ENCODE peak calls at places on chromosomes 6 and 20, in six cellular contexts. L, E, N, R, O and B are unnamed samples.

GRCh38 chr6:42128460-42129359 is 13.7 kb downstream of the C6orf132 start:
- DNase-seq in L (no peak), E (no peak), N (no peak), R (no peak), O (no peak), B (no peak)

GRCh38 chr6:31479933-31480535 is 17.9 kb upstream of the MICB start:
- DNase-seq in L (no peak), E (no peak), N (no peak), R (no peak), O (no peak), B (no peak)

GRCh38 chr20:50560867-50561266 is 50.7 kb downstream of the PTPN1 start:
- DNase-seq in L (no peak), E (no peak), N (no peak), R (no peak), O (no peak), B (no peak)

GRCh38 chr20:884983-885952 is 30.9 kb downstream of the ANGPT4 start:
- DNase-seq in L (no peak), E (no peak), N (no peak), R (no peak), O (no peak), B (no peak)

GRCh38 chr6:41455818-41456217 is 90.4 kb upstream of the FOXP4 start:
- DNase-seq in L (no peak), E (no peak), N (no peak), R (no peak), O (no peak), B (no peak)

GRCh38 chr20:18006684-18007083 is 37.9 kb downstream of the MGME1 start:
- DNase-seq in L (no peak), E (no peak), N (no peak), R (no peak), O (no peak), B (no peak)

GRCh38 chr6:18493421-18493891 is 106.3 kb downstream of the RNF144B start:
- DNase-seq in L (no peak), E (no peak), N (peak), R (peak), O (no peak), B (no peak)

GRCh38 chr20:33372993-33373441 is 28.3 kb downstream of the CDK5RAP1 start:
- DNase-seq in L (no peak), E (no peak), N (no peak), R (no peak), O (no peak), B (no peak)

GRCh38 chr6:152184573-152185157 is 377.2 kb downstream of the ESR1 start:
- DNase-seq in L (no peak), E (no peak), N (no peak), R (no peak), O (no peak), B (no peak)

GRCh38 chr6:20013485-20013884 is 176.3 kb downstream of the ID4 start:
- DNase-seq in L (no peak), E (no peak), N (no peak), R (no peak), O (no peak), B (no peak)

GRCh38 chr6:142845624-142846458 is 99.1 kb downstream of the HIVEP2 start:
- DNase-seq in L (peak), E (peak), N (peak), R (no peak), O (peak), B (peak)

GRCh38 chr6:4962905-4963304 is 40.9 kb downstream of the RPP40 start:
- DNase-seq in L (no peak), E (no peak), N (no peak), R (no peak), O (no peak), B (no peak)

GRCh38 chr6:33993091-33993490 is 152.8 kb downstream of the GRM4 start:
- DNase-seq in L (no peak), E (no peak), N (no peak), R (no peak), O (no peak), B (no peak)

GRCh38 chr6:154953644-154954043 is 41.5 kb upstream of the TIAM2 start:
- DNase-seq in L (no peak), E (no peak), N (no peak), R (no peak), O (no peak), B (no peak)

GRCh38 chr6:124670801-124671200 is 291.4 kb upstream of the RNF217 start:
- DNase-seq in L (no peak), E (no peak), N (no peak), R (no peak), O (no peak), B (no peak)

GRCh38 chr20:35226775-35227681 is 538 bp downstream of the MMP24 start:
- DNase-seq in L (no peak), E (no peak), N (peak), R (peak), O (peak), B (peak)

GRCh38 chr6:44410363-44410762 is 22.9 kb downstream of the CDC5L start:
- DNase-seq in L (no peak), E (no peak), N (no peak), R (no peak), O (no peak), B (no peak)

GRCh38 chr20:64116016-64116415 is 8.7 kb upstream of the NPBWR2 start:
- DNase-seq in L (no peak), E (no peak), N (no peak), R (no peak), O (no peak), B (no peak)

GRCh38 chr6:144351741-144352140 is 66.6 kb downstream of the UTRN start:
- DNase-seq in L (no peak), E (no peak), N (no peak), R (no peak), O (no peak), B (no peak)

GRCh38 chr6:104579464-104579863 is 280.3 kb downstream of the HACE1 start:
- DNase-seq in L (no peak), E (no peak), N (no peak), R (no peak), O (no peak), B (no peak)

GRCh38 chr20:62141397-62142251 is 1.6 kb downstream of the PSMA7 start:
- DNase-seq in L (no peak), E (no peak), N (peak), R (no peak), O (no peak), B (no peak)

GRCh38 chr6:158653577-158654354 is 3.9 kb downstream of the SYTL3 start:
- DNase-seq in L (no peak), E (no peak), N (no peak), R (no peak), O (peak), B (no peak)

GRCh38 chr20:4091332-4092135 is 76.2 kb upstream of the RNF24 start:
- DNase-seq in L (peak), E (peak), N (peak), R (peak), O (peak), B (peak)

GRCh38 chr6:100296810-100297544 is 167.7 kb downstream of the SIM1 start:
- DNase-seq in L (peak), E (no peak), N (peak), R (peak), O (no peak), B (no peak)

GRCh38 chr20:64278319-64278681 is 22.8 kb downstream of the PCMTD2 start:
- DNase-seq in L (no peak), E (no peak), N (no peak), R (no peak), O (no peak), B (no peak)

GRCh38 chr6:128508588-128509296 is 11.7 kb downstream of the PTPRK start:
- DNase-seq in L (peak), E (no peak), N (peak), R (peak), O (no peak), B (no peak)

GRCh38 chr6:3382399-3383279 is 74.2 kb downstream of the SLC22A23 start:
- DNase-seq in L (peak), E (no peak), N (peak), R (no peak), O (no peak), B (no peak)

GRCh38 chr6:145453376-145453775 is 281.9 kb downstream of the EPM2A start:
- DNase-seq in L (no peak), E (no peak), N (no peak), R (no peak), O (no peak), B (no peak)

GRCh38 chr6:101588343-101588742 is 194.8 kb downstream of the GRIK2 start:
- DNase-seq in L (no peak), E (no peak), N (no peak), R (no peak), O (no peak), B (no peak)

GRCh38 chr20:64065973-64066341 is 3.0 kb downstream of the TCEA2 start:
- DNase-seq in L (peak), E (peak), N (no peak), R (no peak), O (no peak), B (peak)

GRCh38 chr6:32816746-32817204 is at the start of gene HLA-DOB:
- DNase-seq in L (no peak), E (no peak), N (peak), R (no peak), O (no peak), B (no peak)

GRCh38 chr6:21201673-21202430 is 391.7 kb upstream of the SOX4 start:
- DNase-seq in L (no peak), E (no peak), N (peak), R (no peak), O (no peak), B (no peak)

GRCh38 chr6:115396112-115396906 is 664.4 kb downstream of the FRK start:
- DNase-seq in L (no peak), E (no peak), N (no peak), R (no peak), O (no peak), B (no peak)

GRCh38 chr6:9482030-9482731 is 932.7 kb downstream of the TFAP2A start:
- DNase-seq in L (peak), E (no peak), N (peak), R (peak), O (no peak), B (no peak)

GRCh38 chr20:62120990-62121775 is 1.1 kb upstream of the LSM14B start:
- DNase-seq in L (peak), E (peak), N (peak), R (peak), O (no peak), B (no peak)

GRCh38 chr6:30963641-30964040 is 19.9 kb upstream of the MUC21 start:
- DNase-seq in L (peak), E (no peak), N (no peak), R (no peak), O (no peak), B (no peak)

GRCh38 chr20:1252416-1252815 is 13.7 kb upstream of the SNPH start:
- DNase-seq in L (no peak), E (no peak), N (no peak), R (no peak), O (no peak), B (no peak)